ENCODE peak calls at places on chromosomes 6 and 20, in four cellular contexts. C is WTC11, J is OCI-LY7, W is psoas muscle. I is an unnamed sample.

GRCh38 chr6:44572346-44572745 is 184.8 kb downstream of the CDC5L start:
- DNase-seq in C (no peak), J (no peak), W (no peak), I (no peak)

GRCh38 chr6:53735896-53736295 is 58.9 kb upstream of the LRRC1 start:
- DNase-seq in C (no peak), J (no peak), W (no peak), I (no peak)

GRCh38 chr6:25016311-25016710 is 80.6 kb upstream of the RIPOR2 start:
- DNase-seq in C (no peak), J (no peak), W (no peak), I (no peak)

GRCh38 chr6:27138837-27139752 is 108.4 kb upstream of the PRSS16 start:
- DNase-seq in C (peak; percentile 77), J (peak; percentile 95), W (peak; percentile 60), I (peak; percentile 51)

GRCh38 chr6:145155411-145155810 is 579.9 kb downstream of the EPM2A start:
- DNase-seq in C (no peak), J (no peak), W (no peak), I (no peak)

GRCh38 chr6:3913077-3913957 is 64.1 kb downstream of the FAM50B start:
- DNase-seq in C (no peak), J (no peak), W (no peak), I (no peak)

GRCh38 chr20:48194578-48194977 is 409.3 kb upstream of the SULF2 start:
- DNase-seq in C (no peak), J (no peak), W (no peak), I (no peak)

GRCh38 chr20:9200620-9201019 is 131.7 kb downstream of the PLCB4 start:
- DNase-seq in C (no peak), J (no peak), W (no peak), I (no peak)

GRCh38 chr20:61932711-61933480 is 132.8 kb downstream of the TAF4 start:
- DNase-seq in C (peak; percentile 5), J (no peak), W (peak; percentile 39), I (no peak)

GRCh38 chr20:57395111-57395959 is 4.1 kb downstream of the RBM38 start:
- DNase-seq in C (no peak), J (no peak), W (peak; percentile 95), I (no peak)

GRCh38 chr6:131660195-131660594 is 23.1 kb downstream of the ENPP3 start:
- DNase-seq in C (no peak), J (no peak), W (no peak), I (no peak)

GRCh38 chr6:13466304-13467215 is 20.8 kb downstream of the GFOD1 start:
- DNase-seq in C (no peak), J (no peak), W (no peak), I (peak; percentile 32)

GRCh38 chr6:12064125-12064524 is 52.0 kb downstream of the HIVEP1 start:
- DNase-seq in C (no peak), J (no peak), W (no peak), I (no peak)

GRCh38 chr6:2818593-2818992 is 23.1 kb downstream of the SERPINB1 start:
- DNase-seq in C (no peak), J (no peak), W (no peak), I (no peak)

GRCh38 chr6:106159531-106159940 is 73.4 kb downstream of the PRDM1 start:
- DNase-seq in C (no peak), J (no peak), W (no peak), I (no peak)

GRCh38 chr6:85116475-85116874 is 333.4 kb upstream of the NT5E start:
- DNase-seq in C (no peak), J (no peak), W (no peak), I (no peak)

GRCh38 chr6:85114583-85114939 is 335.3 kb upstream of the NT5E start:
- DNase-seq in C (no peak), J (no peak), W (no peak), I (no peak)

GRCh38 chr6:85115876-85116275 is 334.0 kb upstream of the NT5E start:
- DNase-seq in C (no peak), J (no peak), W (no peak), I (no peak)

GRCh38 chr6:85113934-85114582 is 335.8 kb upstream of the NT5E start:
- DNase-seq in C (no peak), J (no peak), W (no peak), I (no peak)

GRCh38 chr6:85118233-85118632 is 331.6 kb upstream of the NT5E start:
- DNase-seq in C (peak; percentile 42), J (no peak), W (no peak), I (no peak)
- TF ChIP-seq CTCF in C (peak; percentile 54), J (peak; percentile 42), W (no peak), I (peak; percentile 14)

GRCh38 chr6:29720863-29721262 is 2.4 kb upstream of the HLA-F start:
- DNase-seq in C (peak; percentile 60), J (peak; percentile 40), W (no peak), I (no peak)
- TF ChIP-seq CTCF in C (no peak), J (peak; percentile 71), W (no peak), I (peak; percentile 38)

GRCh38 chr6:135062735-135063134 is 8.1 kb upstream of the HBS1L start:
- DNase-seq in C (no peak), J (peak; percentile 75), W (no peak), I (no peak)
- TF ChIP-seq CTCF in C (no peak), J (peak; percentile 29), W (no peak), I (no peak)

DNA sequence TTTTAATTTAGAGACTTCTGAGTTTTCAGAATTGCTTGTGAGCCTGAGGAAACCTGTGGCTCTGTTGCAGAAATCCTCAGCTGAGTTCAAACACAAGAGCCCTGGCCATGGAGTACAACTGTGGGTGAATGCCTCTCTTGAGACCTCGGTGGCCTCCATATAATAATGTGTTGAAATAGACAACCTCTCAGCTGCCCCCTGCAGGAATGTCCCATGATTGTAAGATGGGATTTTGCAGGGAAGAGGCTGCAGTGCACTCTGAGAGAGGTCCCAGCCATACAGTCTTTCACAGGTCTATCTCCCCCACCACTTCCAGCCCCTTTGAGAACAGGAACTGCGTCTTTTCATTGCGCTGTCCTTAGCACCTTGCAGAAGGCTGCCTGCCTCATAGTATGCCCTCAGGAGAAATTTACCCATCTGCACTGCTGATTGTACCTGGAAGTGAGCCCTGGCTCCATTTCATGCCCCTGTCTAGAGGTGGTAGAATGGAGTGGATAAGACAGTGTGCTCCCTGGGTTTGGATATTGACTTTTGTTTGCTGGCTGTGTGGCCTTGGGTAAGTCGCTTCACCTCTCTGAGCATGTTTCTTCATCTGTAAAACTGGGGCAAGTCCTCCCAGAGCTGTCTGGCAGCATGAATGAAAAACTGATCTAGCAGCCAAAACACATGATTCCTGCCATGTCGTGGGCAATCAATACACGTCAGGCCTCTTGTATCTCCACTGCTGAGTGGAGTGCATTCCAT is 16.8 kb upstream of the CDH22 start:
- DNase-seq in C (peak; percentile 62), J (peak; percentile 15), W (no peak), I (no peak)
- TF ChIP-seq CTCF in C (no peak), J (peak; percentile 57), W (no peak), I (peak; percentile 24)

DNA sequence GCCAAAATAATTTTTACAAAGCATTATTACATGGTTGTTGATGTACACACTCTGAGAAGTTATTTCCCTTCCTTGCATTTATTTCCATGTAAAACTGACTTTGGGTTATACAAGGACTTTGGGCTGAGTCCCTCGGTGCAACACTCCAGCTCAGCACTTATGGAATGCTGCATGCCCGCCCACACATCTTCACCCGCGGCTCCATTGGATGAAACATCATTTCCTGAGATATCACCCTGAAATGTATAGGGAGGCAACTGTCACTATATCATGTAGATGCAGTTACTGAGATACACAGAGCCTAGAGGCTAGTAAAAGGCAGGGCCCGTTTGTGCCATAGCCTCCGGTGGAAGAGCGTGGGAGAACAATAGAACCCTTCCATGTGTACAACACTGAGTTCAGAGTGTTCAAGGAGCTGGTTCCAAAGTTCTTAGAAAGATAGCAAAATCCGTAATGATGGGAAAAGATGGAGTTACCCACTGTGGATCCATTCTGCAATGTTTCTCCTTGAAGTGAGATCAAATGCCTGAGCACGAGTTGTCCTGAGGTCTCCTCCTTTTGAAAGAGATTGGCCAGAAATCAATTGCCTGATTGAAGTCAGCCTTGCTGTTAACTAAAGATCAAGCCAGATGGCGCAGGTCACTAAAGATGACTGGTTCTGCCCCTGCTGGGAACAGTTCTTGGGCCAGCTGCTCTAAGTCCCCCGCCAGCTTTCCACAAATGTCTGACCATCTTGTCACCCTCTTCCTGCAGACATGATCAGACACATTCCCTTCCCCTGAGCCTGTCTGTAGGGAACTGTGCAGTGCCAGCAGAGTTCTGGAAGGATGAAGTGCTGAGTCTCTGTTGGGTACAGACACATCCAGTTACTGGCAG is 100.9 kb upstream of the IYD start:
- DNase-seq in C (no peak), J (no peak), W (peak; percentile 70), I (no peak)
- TF ChIP-seq CTCF in C (no peak), J (no peak), W (peak; percentile 20), I (no peak)

GRCh38 chr6:150068173-150068785 is 642 bp downstream of the ULBP3 start:
- DNase-seq in C (no peak), J (peak; percentile 11), W (no peak), I (no peak)

GRCh38 chr6:150072201-150072600 is 3.3 kb upstream of the ULBP3 start:
- DNase-seq in C (no peak), J (peak; percentile 11), W (peak; percentile 84), I (no peak)

GRCh38 chr6:150069707-150070106 is 786 bp upstream of the ULBP3 start:
- DNase-seq in C (no peak), J (no peak), W (no peak), I (no peak)

GRCh38 chr6:150070236-150070860 is 1.4 kb upstream of the ULBP3 start:
- DNase-seq in C (no peak), J (no peak), W (no peak), I (no peak)

GRCh38 chr6:150068786-150069648 is at the start of gene ULBP3:
- DNase-seq in C (peak; percentile 83), J (peak; percentile 75), W (peak; percentile 94), I (peak; percentile 80)
- TF ChIP-seq CTCF in C (no peak), J (peak; percentile 67), W (peak; percentile 56), I (peak; percentile 42)

DNA sequence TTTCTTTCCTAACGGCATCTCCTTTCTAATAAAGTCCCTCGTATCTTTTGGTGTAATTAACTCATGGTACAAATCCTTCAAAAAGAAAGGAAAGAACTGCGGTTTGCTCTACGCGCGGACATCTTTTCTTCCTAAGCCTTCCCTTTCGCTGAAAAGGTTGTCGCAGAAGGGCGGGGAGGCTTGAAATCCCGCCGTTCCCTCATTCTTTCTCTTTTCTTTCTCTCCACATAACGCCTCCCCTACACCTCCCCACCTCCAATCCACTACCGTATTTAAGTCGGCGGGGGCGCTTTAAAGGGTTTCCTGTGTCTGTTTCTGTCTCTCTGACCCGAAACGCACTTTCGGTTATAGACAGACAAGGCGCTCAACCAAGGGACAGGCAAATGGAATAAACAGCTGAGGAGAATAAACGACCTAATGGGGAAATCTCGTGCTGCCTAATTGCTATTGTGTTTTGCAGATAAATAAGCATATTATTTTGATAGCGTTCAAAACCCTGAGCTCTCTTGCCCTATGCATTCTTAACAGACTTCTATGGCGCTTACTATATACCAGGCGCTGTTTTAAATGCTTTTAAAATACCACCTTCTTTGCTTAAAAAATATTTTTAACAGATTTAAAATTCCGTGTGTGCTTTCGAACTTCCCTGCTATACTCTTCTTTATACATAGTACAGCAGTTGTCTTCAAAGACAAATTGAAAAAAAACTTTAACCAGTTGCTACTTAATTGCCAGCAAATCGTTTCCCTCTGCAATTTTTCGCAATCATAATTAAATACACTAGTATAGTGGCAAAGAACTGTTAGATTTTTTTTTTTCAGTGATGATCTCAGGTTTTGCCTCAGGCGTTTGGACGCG is 2.5 kb upstream of the HEY2 start:
- DNase-seq in C (peak; percentile 81), J (peak; percentile 61), W (peak; percentile 78), I (peak; percentile 64)
- TF ChIP-seq CTCF in C (no peak), J (no peak), W (no peak), I (peak; percentile 9)